ENCODE peak calls at places on chromosomes 1 and 21, in five cellular contexts. U is cardiac muscle cell, K is left ventricle myocardium inferior, E is fibroblast of lung, R is GM12865. W is an unnamed sample.
A peak's percentile ranks its signal among the peaks of the same experiment; 100 is the strongest.

GRCh38 chr1:177341773-177342172 is 171.0 kb downstream of the BRINP2 start:
- DNase-seq in E (no peak), R (no peak), K (no peak), U (no peak), W (no peak)

GRCh38 chr1:170594227-170594626 is 62.3 kb downstream of the GORAB start:
- DNase-seq in R (no peak), E (no peak), U (no peak), K (no peak), W (no peak)

GRCh38 chr1:59015708-59016107 is 231.9 kb upstream of the JUN start:
- DNase-seq in U (peak; percentile 59), R (no peak), K (no peak), E (peak; percentile 61), W (no peak)

GRCh38 chr1:36525166-36525565 is 42.5 kb upstream of the CSF3R start:
- DNase-seq in R (no peak), U (no peak), E (no peak), K (no peak), W (no peak)

GRCh38 chr1:54882483-54882882 is 4.5 kb downstream of the DHCR24 start:
- DNase-seq in K (no peak), R (no peak), U (no peak), E (no peak), W (no peak)

GRCh38 chr1:118136511-118136937 is 48.5 kb downstream of the SPAG17 start:
- DNase-seq in K (no peak), U (peak; percentile 67), R (peak; percentile 85), E (peak; percentile 82), W (peak; percentile 52)

GRCh38 chr1:86581250-86581649 is 34.4 kb downstream of the CLCA4 start:
- DNase-seq in U (no peak), E (no peak), R (no peak), K (no peak), W (no peak)

GRCh38 chr1:118983558-118984021 is 4.6 kb downstream of the TBX15 start:
- DNase-seq in K (no peak), U (no peak), E (no peak), R (no peak), W (no peak)

GRCh38 chr1:67983867-67984266 is 66.6 kb downstream of the DIRAS3 start:
- DNase-seq in K (no peak), U (no peak), E (no peak), R (no peak), W (no peak)

GRCh38 chr1:98874828-98875227 is 129.8 kb downstream of the PLPPR5 start:
- DNase-seq in U (no peak), E (no peak), R (no peak), K (no peak), W (no peak)

GRCh38 chr21:46083271-46084040 is 14.5 kb upstream of the COL6A2 start:
- DNase-seq in K (no peak), R (no peak), E (peak; percentile 30), U (no peak), W (no peak)

GRCh38 chr1:89363196-89363595 is 663 bp upstream of the GBP6 start:
- DNase-seq in K (no peak), U (peak; percentile 35), R (peak; percentile 65), E (no peak), W (no peak)

GRCh38 chr1:18299441-18300338 is 181.0 kb upstream of the KLHDC7A start:
- DNase-seq in R (peak; percentile 50), U (peak; percentile 22), E (no peak), K (no peak), W (no peak)

GRCh38 chr1:96041470-96041869 is 680.1 kb upstream of the PTBP2 start:
- DNase-seq in E (no peak), K (no peak), U (no peak), R (no peak), W (no peak)

GRCh38 chr1:997728-998050 is 2.2 kb downstream of the HES4 start:
- DNase-seq in K (no peak), U (no peak), E (no peak), R (no peak), W (no peak)

GRCh38 chr21:41956926-41957729 is 3.3 kb upstream of the C2CD2 start:
- DNase-seq in K (no peak), R (no peak), U (peak; percentile 54), E (peak; percentile 66), W (no peak)

GRCh38 chr1:54297596-54298283 is 97.8 kb downstream of the MRPL37 start:
- DNase-seq in K (no peak), U (no peak), E (no peak), R (no peak), W (no peak)

GRCh38 chr1:244050835-244051444 is at the start of gene ZBTB18:
- DNase-seq in U (peak; percentile 42), R (no peak), E (peak; percentile 70), K (peak; percentile 35), W (no peak)

GRCh38 chr1:29800522-29800956 is 564.2 kb downstream of the PTPRU start:
- DNase-seq in E (no peak), U (no peak), R (no peak), K (no peak), W (no peak)

GRCh38 chr1:151994956-151995355 is 1.3 kb upstream of the S100A10 start:
- DNase-seq in E (peak; percentile 94), U (peak; percentile 92), K (no peak), R (no peak), W (no peak)

GRCh38 chr1:150609726-150610125 is 19.7 kb downstream of the ENSA start:
- DNase-seq in K (no peak), U (peak; percentile 68), E (peak; percentile 42), R (no peak), W (no peak)

GRCh38 chr1:204885288-204885711 is 14.6 kb downstream of the NFASC start:
- DNase-seq in E (no peak), U (peak; percentile 86), K (peak; percentile 53), R (no peak), W (no peak)

GRCh38 chr1:15207829-15208429 is 39.1 kb upstream of the FHAD1 start:
- DNase-seq in R (no peak), K (no peak), E (no peak), U (no peak), W (no peak)

GRCh38 chr1:109432336-109432735 is 6.1 kb upstream of the PSMA5 start:
- DNase-seq in K (no peak), U (no peak), R (no peak), E (peak; percentile 39), W (no peak)

GRCh38 chr1:47859092-47859743 is 138.0 kb downstream of the TRABD2B start:
- DNase-seq in U (no peak), R (no peak), K (no peak), E (no peak), W (no peak)

GRCh38 chr1:224377676-224378006 is 21.0 kb downstream of the CNIH4 start:
- DNase-seq in R (peak; percentile 77), E (peak; percentile 67), K (no peak), U (peak; percentile 36), W (no peak)

GRCh38 chr1:235866207-235866912 is at the start of gene LYST:
- DNase-seq in U (peak; percentile 36), K (peak; percentile 40), R (peak; percentile 78), E (peak; percentile 49), W (peak; percentile 70)

GRCh38 chr1:19728413-19729145 is 63.9 kb downstream of the HTR6 start:
- DNase-seq in R (no peak), K (no peak), U (no peak), E (no peak), W (no peak)

GRCh38 chr1:212207822-212208520 is 77.2 kb upstream of the PPP2R5A start:
- DNase-seq in R (no peak), U (no peak), K (no peak), E (no peak), W (no peak)

GRCh38 chr21:14275806-14276205 is 59.8 kb downstream of the RBM11 start:
- DNase-seq in K (no peak), U (no peak), E (no peak), R (no peak), W (no peak)

DNA sequence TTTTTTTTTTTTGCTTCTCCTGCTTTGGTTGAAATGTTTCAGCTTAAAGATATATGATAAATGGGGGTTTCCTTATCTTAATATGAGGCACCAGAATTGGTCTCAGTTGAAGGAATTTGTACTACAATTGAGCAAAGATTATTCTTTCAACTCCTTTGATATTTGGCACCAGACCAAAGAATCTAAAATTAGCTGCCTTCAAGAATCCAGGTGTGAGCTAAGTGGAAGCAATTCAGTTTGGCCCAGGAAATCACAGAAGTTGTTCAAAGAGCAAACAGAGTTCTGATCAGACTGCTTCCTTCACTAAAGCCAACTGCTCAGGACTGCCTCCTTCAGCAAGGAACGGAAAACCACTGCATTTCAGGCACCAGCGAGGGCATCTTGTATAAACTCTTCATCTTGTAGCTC is 68.3 kb upstream of the BCAR3 start:
- DNase-seq in E (no peak), U (peak; percentile 34), R (peak; percentile 56), K (no peak), W (no peak)
- TF ChIP-seq CTCF in E (peak; percentile 24), U (peak; percentile 40), R (peak; percentile 28), K (no peak), W (peak; percentile 44)

DNA sequence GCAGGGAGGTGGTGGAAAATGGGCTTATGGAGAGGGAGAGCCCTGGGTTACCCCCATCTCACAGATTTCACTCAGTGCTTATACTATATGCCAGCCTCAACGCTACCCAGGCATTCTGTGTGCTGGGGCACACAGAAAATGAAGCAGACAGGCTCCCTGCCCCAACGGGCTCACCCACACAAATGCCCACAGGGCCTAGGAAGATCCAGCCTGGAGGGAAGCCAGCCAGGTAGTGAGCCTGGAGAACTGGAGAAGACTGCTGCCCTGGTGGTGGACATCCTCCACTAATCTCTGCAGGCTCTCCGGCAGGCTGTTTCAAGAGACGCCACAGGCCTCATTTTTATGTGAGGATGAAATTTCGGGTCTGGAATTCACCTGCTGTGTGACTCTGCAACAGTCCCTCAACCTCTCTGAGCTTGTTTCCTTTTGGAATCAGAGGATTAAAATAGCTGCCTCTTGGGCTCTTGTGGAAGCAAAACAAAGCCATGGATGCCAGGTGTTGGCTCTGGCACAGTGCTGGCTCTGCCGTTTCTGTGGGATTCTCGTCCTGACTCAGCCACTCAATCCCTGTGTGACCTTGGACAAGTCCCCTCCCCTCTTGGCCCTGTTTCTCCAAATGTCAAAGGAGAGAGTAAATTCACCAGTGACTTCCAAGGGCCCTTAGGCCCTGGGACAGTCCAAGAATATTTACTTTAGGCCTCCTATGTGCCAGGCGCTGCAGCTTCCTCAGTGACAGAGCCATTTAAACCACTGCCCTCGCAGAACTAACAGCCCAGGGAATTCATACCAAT is 3.6 kb downstream of the PAQR7 start:
- DNase-seq in K (no peak), U (no peak), E (no peak), R (no peak), W (peak; percentile 54)
- TF ChIP-seq CTCF in K (no peak), U (no peak), E (no peak), R (no peak), W (no peak)

GRCh38 chr21:20045197-20045596 is 953.0 kb upstream of the NCAM2 start:
- DNase-seq in K (no peak), U (no peak), E (no peak), R (no peak), W (no peak)

DNA sequence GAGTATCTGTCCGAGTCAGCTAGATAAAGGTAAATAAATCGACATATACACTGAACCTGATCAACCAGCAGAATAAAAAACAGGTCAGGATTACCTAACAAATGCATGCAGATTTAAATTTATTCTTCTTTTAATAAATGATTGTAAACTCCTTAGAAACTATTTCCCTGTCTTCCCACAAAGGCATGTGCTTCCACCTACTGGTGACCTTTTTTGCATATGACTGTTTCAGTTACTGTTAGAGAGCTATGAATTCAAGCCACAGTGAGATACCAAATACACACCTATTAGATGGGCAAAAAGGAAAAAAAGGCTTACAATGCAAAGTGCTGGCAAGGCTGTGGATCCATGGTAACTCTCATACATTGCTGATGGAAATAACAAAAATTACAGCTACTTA is 957.4 kb upstream of the NCAM2 start:
- DNase-seq in U (no peak), R (no peak), K (no peak), E (no peak), W (no peak)
- TF ChIP-seq CTCF in U (no peak), R (no peak), K (peak; percentile 59), E (no peak), W (peak; percentile 12)

GRCh38 chr1:26094677-26095383 is 16.8 kb upstream of the PDIK1L start:
- DNase-seq in E (peak; percentile 10), K (peak; percentile 57), R (no peak), U (peak; percentile 68), W (peak; percentile 44)
- TF ChIP-seq CTCF in E (peak; percentile 16), K (peak; percentile 35), R (no peak), U (peak; percentile 29), W (no peak)

W was measured in lower lobe of right lung.